ENCODE peak calls at places on chromosomes 11 and 22, in four cellular contexts. J is adrenal gland, A is sigmoid colon, T is Peyer's patch. M is an unnamed sample.

GRCh38 chr22:50530280-50530856 is 556 bp upstream of the TYMP start:
- DNase-seq in J (peak; percentile 71), A (peak; percentile 93), T (peak; percentile 92), M (peak; percentile 61)

GRCh38 chr11:76627541-76628082 is 42.9 kb downstream of the LRRC32 start:
- DNase-seq in J (no peak), A (peak; percentile 27), T (peak; percentile 43), M (peak; percentile 2)

GRCh38 chr11:14253878-14254277 is 105.1 kb downstream of the RRAS2 start:
- DNase-seq in J (no peak), A (no peak), T (no peak), M (no peak)

GRCh38 chr22:23282516-23282915 is 102.2 kb downstream of the BCR start:
- DNase-seq in J (no peak), A (no peak), T (no peak), M (no peak)

GRCh38 chr11:559712-560304 is 730 bp downstream of the LMNTD2 start:
- DNase-seq in J (no peak), A (no peak), T (peak; percentile 89), M (no peak)

GRCh38 chr11:79200398-79201070 is 240.3 kb downstream of the TENM4 start:
- DNase-seq in J (no peak), A (no peak), T (no peak), M (no peak)

GRCh38 chr11:12182650-12183511 is 72.5 kb downstream of the MICAL2 start:
- DNase-seq in J (no peak), A (no peak), T (no peak), M (peak; percentile 60)

GRCh38 chr11:35133656-35134055 is 5.3 kb upstream of the CD44 start:
- DNase-seq in J (no peak), A (no peak), T (no peak), M (no peak)

GRCh38 chr11:106353031-106353430 is 275.6 kb downstream of the AASDHPPT start:
- DNase-seq in J (no peak), A (no peak), T (no peak), M (no peak)

GRCh38 chr11:111283945-111284481 is 14.3 kb upstream of the POU2AF3 start:
- DNase-seq in J (no peak), A (no peak), T (peak; percentile 73), M (peak; percentile 20)

GRCh38 chr22:45227645-45228400 is 12.9 kb downstream of the KIAA0930 start:
- DNase-seq in J (no peak), A (no peak), T (no peak), M (no peak)
- TF ChIP-seq POLR2A in J (no peak), A (no peak), T (no peak), M (no peak)

DNA sequence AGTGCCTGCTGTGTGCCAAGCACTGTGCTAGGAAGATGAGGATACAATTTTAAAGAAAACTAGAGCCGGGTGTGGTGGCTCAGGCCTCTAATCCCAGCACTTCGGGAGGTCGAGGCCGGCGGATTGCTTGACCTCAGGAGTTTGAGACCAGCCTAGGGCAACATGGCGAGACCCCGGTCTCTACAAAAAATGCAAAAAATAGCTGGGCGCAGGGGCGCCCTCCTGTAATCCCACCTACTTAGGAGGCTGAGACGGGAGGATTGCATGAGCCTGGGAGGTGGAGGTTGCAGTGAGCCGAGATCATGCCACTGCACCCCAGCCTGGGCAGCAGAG is 8.3 kb downstream of the TPBGL start:
- DNase-seq in J (no peak), A (no peak), T (no peak), M (no peak)
- H3K9me3 ChIP-seq in J (no peaks in the 10 kb centered on the region), A (peaks cover 3% of the 10 kb centered on the region), T (no peaks in the 10 kb centered on the region), M (no peaks in the 10 kb centered on the region)

GRCh38 chr11:47725445-47726442 is 10.6 kb upstream of the AGBL2 start:
- DNase-seq in J (no peak), A (no peak), T (no peak), M (no peak)

GRCh38 chr11:47723041-47723440 is 7.9 kb upstream of the AGBL2 start:
- DNase-seq in J (peak; percentile 42), A (no peak), T (no peak), M (no peak)

GRCh38 chr11:47720651-47721050 is 5.5 kb upstream of the AGBL2 start:
- DNase-seq in J (no peak), A (no peak), T (no peak), M (no peak)

GRCh38 chr11:47726878-47727514 is 11.8 kb upstream of the AGBL2 start:
- DNase-seq in J (peak; percentile 63), A (no peak), T (no peak), M (no peak)

DNA sequence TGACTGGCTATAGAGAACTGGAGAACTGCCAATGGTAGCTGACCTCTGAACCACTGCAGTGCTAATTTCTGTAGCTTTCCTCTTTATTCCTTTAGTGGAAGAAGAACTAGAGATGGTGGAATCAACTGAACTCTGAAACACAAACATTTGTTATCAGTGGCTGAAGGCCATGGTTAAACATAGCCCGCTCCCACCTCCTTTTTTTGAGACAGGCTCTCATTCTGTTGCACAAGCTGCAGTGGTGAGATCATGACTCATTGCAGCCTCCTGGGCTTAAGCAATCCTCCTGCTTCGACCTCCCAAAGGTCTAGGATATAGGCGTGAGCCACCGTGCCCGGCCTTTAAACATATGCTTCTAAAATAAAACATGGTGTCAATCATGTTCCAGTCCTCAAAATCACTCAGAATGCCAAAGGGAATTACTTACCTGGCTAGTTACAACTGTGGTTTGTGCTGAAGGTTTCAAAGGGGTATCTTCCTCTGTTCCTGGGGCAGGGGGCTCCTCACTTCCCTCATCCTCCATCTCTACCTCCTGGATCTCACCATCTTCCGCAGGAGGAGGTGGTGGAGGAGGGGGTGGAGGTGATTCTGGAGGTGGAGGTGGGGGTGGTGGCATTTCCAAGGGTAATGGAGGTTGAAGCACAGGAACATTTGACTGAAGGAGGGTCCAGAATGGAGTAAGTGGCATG is 9.0 kb upstream of the AGBL2 start:
- DNase-seq in J (peak; percentile 87), A (no peak), T (peak; percentile 72), M (peak; percentile 33)
- TF ChIP-seq POLR2A in J (no peak), A (no peak), T (no peak), M (no peak)

DNA sequence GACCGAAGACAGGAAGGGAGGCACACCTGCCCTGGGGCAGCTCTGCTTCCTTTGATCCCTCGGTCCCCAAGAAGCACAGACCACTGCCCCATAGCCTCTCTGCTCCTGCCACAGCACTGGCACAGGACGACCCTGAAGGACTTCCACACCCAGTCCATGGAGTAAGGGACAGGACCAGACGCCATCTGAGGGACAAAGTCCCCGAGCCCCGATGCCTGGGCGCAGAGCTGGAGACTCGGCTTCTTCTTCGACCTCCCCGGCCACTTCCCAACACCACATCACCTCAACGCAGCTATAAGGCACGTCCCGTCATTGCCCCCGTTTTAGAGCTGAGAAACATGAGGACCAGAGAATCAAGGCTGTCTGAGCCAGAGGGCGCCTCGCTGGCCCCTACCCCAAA is 310.5 kb downstream of the BRD1 start:
- DNase-seq in J (no peak), A (no peak), T (no peak), M (no peak)
- H3K9me3 ChIP-seq in J (no peaks in the 10 kb centered on the region), A (no peaks in the 10 kb centered on the region), T (no peaks in the 10 kb centered on the region), M (peaks cover 4% of the 10 kb centered on the region)

M was measured in ovary.